ENCODE peak calls at places on chromosomes 5 and 9, in four cellular contexts. One of them, this sample, is unnamed.

GRCh38 chr5:157280927-157281326 is 15.0 kb downstream of the CYFIP2 start:
- DNase-seq in left ventricle myocardium inferior: no peak
- DNase-seq in dorsolateral prefrontal cortex: no peak
- DNase-seq in mammary epithelial cell: peak
- DNase-seq in this sample: no peak

GRCh38 chr5:54263447-54263846 is 46.9 kb downstream of the ARL15 start:
- DNase-seq in dorsolateral prefrontal cortex: no peak
- DNase-seq in mammary epithelial cell: no peak
- DNase-seq in left ventricle myocardium inferior: no peak
- DNase-seq in this sample: no peak

GRCh38 chr9:123973590-123974223 is 37.9 kb upstream of the LHX2 start:
- DNase-seq in mammary epithelial cell: no peak
- DNase-seq in dorsolateral prefrontal cortex: no peak
- DNase-seq in left ventricle myocardium inferior: no peak
- DNase-seq in this sample: no peak

GRCh38 chr5:51383494-51384081 is 340 bp downstream of the ISL1 start:
- DNase-seq in left ventricle myocardium inferior: no peak
- DNase-seq in mammary epithelial cell: no peak
- DNase-seq in dorsolateral prefrontal cortex: no peak
- DNase-seq in this sample: no peak

GRCh38 chr5:154857091-154857533 is 1.3 kb upstream of the CNOT8 start:
- DNase-seq in mammary epithelial cell: no peak
- DNase-seq in left ventricle myocardium inferior: peak
- DNase-seq in dorsolateral prefrontal cortex: no peak
- DNase-seq in this sample: peak

GRCh38 chr5:177425801-177426565 is 493 bp upstream of the GRK6 start:
- DNase-seq in dorsolateral prefrontal cortex: peak
- DNase-seq in left ventricle myocardium inferior: peak
- DNase-seq in mammary epithelial cell: peak
- DNase-seq in this sample: peak

GRCh38 chr5:124104813-124105212 is 592.8 kb downstream of the CSNK1G3 start:
- DNase-seq in mammary epithelial cell: no peak
- DNase-seq in left ventricle myocardium inferior: peak
- DNase-seq in dorsolateral prefrontal cortex: no peak
- DNase-seq in this sample: no peak

GRCh38 chr9:114287763-114288232 is 35.1 kb upstream of the ORM1 start:
- DNase-seq in left ventricle myocardium inferior: peak
- DNase-seq in dorsolateral prefrontal cortex: no peak
- DNase-seq in mammary epithelial cell: no peak
- DNase-seq in this sample: no peak

GRCh38 chr5:81825237-81825636 is 74.3 kb upstream of the SSBP2 start:
- DNase-seq in dorsolateral prefrontal cortex: no peak
- DNase-seq in left ventricle myocardium inferior: peak
- DNase-seq in mammary epithelial cell: peak
- DNase-seq in this sample: peak

GRCh38 chr5:1511037-1511436 is 12.7 kb downstream of the LPCAT1 start:
- DNase-seq in left ventricle myocardium inferior: no peak
- DNase-seq in mammary epithelial cell: no peak
- DNase-seq in dorsolateral prefrontal cortex: no peak
- DNase-seq in this sample: no peak

GRCh38 chr5:14218897-14219573 is 75.9 kb downstream of the TRIO start:
- DNase-seq in mammary epithelial cell: no peak
- DNase-seq in left ventricle myocardium inferior: no peak
- DNase-seq in dorsolateral prefrontal cortex: no peak
- DNase-seq in this sample: no peak

GRCh38 chr5:76527685-76528161 is 95.5 kb downstream of the F2RL2 start:
- DNase-seq in dorsolateral prefrontal cortex: no peak
- DNase-seq in left ventricle myocardium inferior: no peak
- DNase-seq in mammary epithelial cell: peak
- DNase-seq in this sample: no peak

GRCh38 chr9:96061293-96061987 is 185.9 kb downstream of the ERCC6L2 start:
- DNase-seq in dorsolateral prefrontal cortex: peak
- DNase-seq in left ventricle myocardium inferior: peak
- DNase-seq in mammary epithelial cell: peak
- DNase-seq in this sample: no peak

GRCh38 chr5:110414360-110414759 is 312.1 kb downstream of the TMEM232 start:
- DNase-seq in left ventricle myocardium inferior: no peak
- DNase-seq in mammary epithelial cell: no peak
- DNase-seq in dorsolateral prefrontal cortex: no peak
- DNase-seq in this sample: no peak

GRCh38 chr5:173855162-173855994 is 32.8 kb upstream of the CPEB4 start:
- DNase-seq in mammary epithelial cell: peak
- DNase-seq in dorsolateral prefrontal cortex: no peak
- DNase-seq in left ventricle myocardium inferior: peak
- DNase-seq in this sample: no peak

GRCh38 chr9:77764894-77765780 is 117.0 kb upstream of the GNA14 start:
- DNase-seq in left ventricle myocardium inferior: no peak
- DNase-seq in mammary epithelial cell: peak
- DNase-seq in dorsolateral prefrontal cortex: no peak
- DNase-seq in this sample: no peak

GRCh38 chr5:42791151-42791550 is 20.5 kb downstream of the SELENOP start:
- DNase-seq in mammary epithelial cell: no peak
- DNase-seq in left ventricle myocardium inferior: no peak
- DNase-seq in dorsolateral prefrontal cortex: no peak
- DNase-seq in this sample: no peak

GRCh38 chr9:100884518-100884917 is 144.0 kb upstream of the PLPPR1 start:
- DNase-seq in mammary epithelial cell: no peak
- DNase-seq in dorsolateral prefrontal cortex: peak
- DNase-seq in left ventricle myocardium inferior: no peak
- DNase-seq in this sample: no peak

GRCh38 chr9:109977521-109977920 is 197.5 kb downstream of the PALM2AKAP2 start:
- DNase-seq in mammary epithelial cell: no peak
- DNase-seq in dorsolateral prefrontal cortex: no peak
- DNase-seq in left ventricle myocardium inferior: no peak
- DNase-seq in this sample: no peak

GRCh38 chr5:94788527-94788926 is 170.1 kb downstream of the SLF1 start:
- DNase-seq in left ventricle myocardium inferior: no peak
- DNase-seq in mammary epithelial cell: no peak
- DNase-seq in dorsolateral prefrontal cortex: no peak
- DNase-seq in this sample: no peak

GRCh38 chr5:106699198-106699597 is 971.5 kb downstream of the EFNA5 start:
- DNase-seq in dorsolateral prefrontal cortex: no peak
- DNase-seq in left ventricle myocardium inferior: no peak
- DNase-seq in mammary epithelial cell: no peak
- DNase-seq in this sample: no peak

GRCh38 chr9:78821126-78821822 is 524.3 kb downstream of the PSAT1 start:
- DNase-seq in dorsolateral prefrontal cortex: no peak
- DNase-seq in left ventricle myocardium inferior: no peak
- DNase-seq in mammary epithelial cell: peak
- DNase-seq in this sample: no peak

GRCh38 chr5:157470616-157471015 is 10.6 kb downstream of the NIPAL4 start:
- DNase-seq in dorsolateral prefrontal cortex: peak
- DNase-seq in mammary epithelial cell: no peak
- DNase-seq in left ventricle myocardium inferior: no peak
- DNase-seq in this sample: no peak

GRCh38 chr9:111450114-111450513 is 34.1 kb downstream of the ECPAS start:
- DNase-seq in dorsolateral prefrontal cortex: no peak
- DNase-seq in mammary epithelial cell: no peak
- DNase-seq in left ventricle myocardium inferior: no peak
- DNase-seq in this sample: no peak

GRCh38 chr9:33167949-33168535 is 906 bp upstream of the B4GALT1 start:
- DNase-seq in mammary epithelial cell: no peak
- DNase-seq in left ventricle myocardium inferior: no peak
- DNase-seq in dorsolateral prefrontal cortex: no peak
- DNase-seq in this sample: no peak

GRCh38 chr5:6342689-6343315 is 35.5 kb downstream of the MED10 start:
- DNase-seq in dorsolateral prefrontal cortex: no peak
- DNase-seq in left ventricle myocardium inferior: no peak
- DNase-seq in mammary epithelial cell: no peak
- DNase-seq in this sample: no peak

GRCh38 chr9:34603610-34604231 is 8.2 kb downstream of the RPP25L start:
- DNase-seq in left ventricle myocardium inferior: peak
- DNase-seq in mammary epithelial cell: peak
- DNase-seq in dorsolateral prefrontal cortex: peak
- DNase-seq in this sample: peak

GRCh38 chr9:11779971-11780370 is 913.2 kb upstream of the TYRP1 start:
- DNase-seq in dorsolateral prefrontal cortex: no peak
- DNase-seq in mammary epithelial cell: no peak
- DNase-seq in left ventricle myocardium inferior: no peak
- DNase-seq in this sample: no peak

GRCh38 chr9:77743381-77743780 is 95.3 kb upstream of the GNA14 start:
- DNase-seq in dorsolateral prefrontal cortex: no peak
- DNase-seq in left ventricle myocardium inferior: no peak
- DNase-seq in mammary epithelial cell: no peak
- DNase-seq in this sample: no peak

GRCh38 chr5:32444946-32445758 is 612 bp upstream of the ZFR start:
- DNase-seq in left ventricle myocardium inferior: no peak
- DNase-seq in dorsolateral prefrontal cortex: no peak
- DNase-seq in mammary epithelial cell: no peak
- DNase-seq in this sample: no peak

GRCh38 chr9:81801190-81801589 is 111.8 kb upstream of the TLE1 start:
- DNase-seq in mammary epithelial cell: no peak
- DNase-seq in dorsolateral prefrontal cortex: no peak
- DNase-seq in left ventricle myocardium inferior: no peak
- DNase-seq in this sample: no peak

GRCh38 chr5:82987188-82987587 is 90.0 kb downstream of the TMEM167A start:
- DNase-seq in mammary epithelial cell: peak
- DNase-seq in left ventricle myocardium inferior: no peak
- DNase-seq in dorsolateral prefrontal cortex: no peak
- DNase-seq in this sample: no peak

GRCh38 chr5:142013734-142014495 is 1.1 kb upstream of the GNPDA1 start:
- DNase-seq in mammary epithelial cell: no peak
- DNase-seq in dorsolateral prefrontal cortex: peak
- DNase-seq in left ventricle myocardium inferior: peak
- DNase-seq in this sample: peak

GRCh38 chr9:130933114-130934046 is 5.7 kb downstream of the FIBCD1 start:
- DNase-seq in mammary epithelial cell: no peak
- DNase-seq in left ventricle myocardium inferior: no peak
- DNase-seq in dorsolateral prefrontal cortex: no peak
- DNase-seq in this sample: no peak
- H3K27ac ChIP-seq in mammary epithelial cell: no peak
- H3K27ac ChIP-seq in left ventricle myocardium inferior: peak
- H3K27ac ChIP-seq in dorsolateral prefrontal cortex: no peak
- H3K27ac ChIP-seq in this sample: no peak

GRCh38 chr9:115614326-115614725 is 496.4 kb upstream of the TNC start:
- DNase-seq in mammary epithelial cell: no peak
- DNase-seq in left ventricle myocardium inferior: no peak
- DNase-seq in dorsolateral prefrontal cortex: no peak
- DNase-seq in this sample: no peak
- H3K27ac ChIP-seq in mammary epithelial cell: peak
- H3K27ac ChIP-seq in left ventricle myocardium inferior: no peak
- H3K27ac ChIP-seq in dorsolateral prefrontal cortex: no peak
- H3K27ac ChIP-seq in this sample: no peak

GRCh38 chr5:88877826-88878225 is 5.2 kb downstream of the MEF2C start:
- DNase-seq in left ventricle myocardium inferior: no peak
- DNase-seq in dorsolateral prefrontal cortex: no peak
- DNase-seq in mammary epithelial cell: no peak
- DNase-seq in this sample: no peak
- H3K27ac ChIP-seq in left ventricle myocardium inferior: peak
- H3K27ac ChIP-seq in dorsolateral prefrontal cortex: peak
- H3K27ac ChIP-seq in mammary epithelial cell: no peak
- H3K27ac ChIP-seq in this sample: peak

GRCh38 chr5:74243634-74244033 is 396.9 kb downstream of the ENC1 start:
- DNase-seq in left ventricle myocardium inferior: no peak
- DNase-seq in mammary epithelial cell: peak
- DNase-seq in dorsolateral prefrontal cortex: no peak
- DNase-seq in this sample: no peak

GRCh38 chr5:74242516-74242915 is 398.0 kb downstream of the ENC1 start:
- DNase-seq in mammary epithelial cell: no peak
- DNase-seq in dorsolateral prefrontal cortex: no peak
- DNase-seq in left ventricle myocardium inferior: no peak
- DNase-seq in this sample: no peak

GRCh38 chr5:74239268-74239667 is 401.3 kb downstream of the ENC1 start:
- DNase-seq in left ventricle myocardium inferior: no peak
- DNase-seq in mammary epithelial cell: no peak
- DNase-seq in dorsolateral prefrontal cortex: no peak
- DNase-seq in this sample: no peak

GRCh38 chr5:74240783-74241750 is 399.5 kb downstream of the ENC1 start:
- DNase-seq in dorsolateral prefrontal cortex: no peak
- DNase-seq in mammary epithelial cell: peak
- DNase-seq in left ventricle myocardium inferior: no peak
- DNase-seq in this sample: no peak

GRCh38 chr5:74241751-74242140 is 398.8 kb downstream of the ENC1 start:
- DNase-seq in left ventricle myocardium inferior: no peak
- DNase-seq in dorsolateral prefrontal cortex: no peak
- DNase-seq in mammary epithelial cell: peak
- DNase-seq in this sample: no peak
- H3K27ac ChIP-seq in left ventricle myocardium inferior: no peak
- H3K27ac ChIP-seq in dorsolateral prefrontal cortex: no peak
- H3K27ac ChIP-seq in mammary epithelial cell: peak
- H3K27ac ChIP-seq in this sample: no peak

GRCh38 chr9:38437193-38437823 is 13.1 kb upstream of the IGFBPL1 start:
- DNase-seq in dorsolateral prefrontal cortex: no peak
- DNase-seq in mammary epithelial cell: no peak
- DNase-seq in left ventricle myocardium inferior: no peak
- DNase-seq in this sample: no peak
- H3K27ac ChIP-seq in dorsolateral prefrontal cortex: no peak
- H3K27ac ChIP-seq in mammary epithelial cell: no peak
- H3K27ac ChIP-seq in left ventricle myocardium inferior: no peak
- H3K27ac ChIP-seq in this sample: no peak

GRCh38 chr5:137564475-137564961 is 65.4 kb upstream of the SPOCK1 start:
- DNase-seq in dorsolateral prefrontal cortex: no peak
- DNase-seq in left ventricle myocardium inferior: no peak
- DNase-seq in mammary epithelial cell: peak
- DNase-seq in this sample: no peak
- H3K27ac ChIP-seq in dorsolateral prefrontal cortex: no peak
- H3K27ac ChIP-seq in left ventricle myocardium inferior: no peak
- H3K27ac ChIP-seq in mammary epithelial cell: no peak
- H3K27ac ChIP-seq in this sample: peak

DNA sequence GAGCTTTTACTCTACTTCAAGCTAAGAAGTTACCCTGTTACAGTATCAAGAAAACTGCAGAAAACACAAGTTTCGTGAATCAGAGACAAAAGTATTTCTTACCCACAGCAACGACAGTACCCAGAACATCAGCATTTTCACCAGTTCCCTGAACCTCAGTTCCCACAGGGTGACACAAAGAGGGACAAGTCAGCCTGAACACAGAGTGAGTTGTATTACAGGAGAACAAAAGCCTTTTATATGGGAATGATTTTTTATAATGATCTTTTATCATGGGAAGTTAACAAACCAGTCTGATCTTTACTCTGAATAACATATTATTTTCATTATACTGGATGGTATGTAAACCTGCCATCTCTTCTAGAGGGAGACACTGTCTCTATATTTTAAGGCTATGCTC is 139.0 kb upstream of the ITGA1 start:
- DNase-seq in dorsolateral prefrontal cortex: no peak
- DNase-seq in left ventricle myocardium inferior: no peak
- DNase-seq in mammary epithelial cell: no peak
- DNase-seq in this sample: no peak
- H3K27ac ChIP-seq in dorsolateral prefrontal cortex: no peak
- H3K27ac ChIP-seq in left ventricle myocardium inferior: no peak
- H3K27ac ChIP-seq in mammary epithelial cell: no peak
- H3K27ac ChIP-seq in this sample: no peak

GRCh38 chr5:59301727-59302126 is 591.8 kb downstream of the PDE4D start:
- DNase-seq in mammary epithelial cell: no peak
- DNase-seq in dorsolateral prefrontal cortex: no peak
- DNase-seq in left ventricle myocardium inferior: no peak
- DNase-seq in this sample: no peak
- H3K27ac ChIP-seq in mammary epithelial cell: no peak
- H3K27ac ChIP-seq in dorsolateral prefrontal cortex: no peak
- H3K27ac ChIP-seq in left ventricle myocardium inferior: no peak
- H3K27ac ChIP-seq in this sample: no peak

GRCh38 chr5:33766023-33766422 is 125.8 kb downstream of the ADAMTS12 start:
- DNase-seq in dorsolateral prefrontal cortex: no peak
- DNase-seq in left ventricle myocardium inferior: no peak
- DNase-seq in mammary epithelial cell: no peak
- DNase-seq in this sample: no peak
- H3K27ac ChIP-seq in dorsolateral prefrontal cortex: no peak
- H3K27ac ChIP-seq in left ventricle myocardium inferior: peak
- H3K27ac ChIP-seq in mammary epithelial cell: no peak
- H3K27ac ChIP-seq in this sample: no peak